ENCODE peak calls at places on chromosome 14, in six cellular contexts. X, G, K, N, A and O are unnamed samples.

GRCh38 chr14:59310644-59311043 is 122.2 kb downstream of the DAAM1 start:
- DNase-seq in X (no peak), G (no peak), K (no peak), N (no peak), A (peak; percentile 77), O (no peak)

GRCh38 chr14:61959348-61959747 is 197.1 kb downstream of the SNAPC1 start:
- DNase-seq in X (no peak), G (no peak), K (no peak), N (no peak), A (no peak), O (no peak)

GRCh38 chr14:48250575-48250974 is 575.2 kb upstream of the MDGA2 start:
- DNase-seq in X (no peak), G (no peak), K (no peak), N (no peak), A (no peak), O (no peak)

GRCh38 chr14:31380106-31380505 is 40.2 kb downstream of the HEATR5A start:
- DNase-seq in X (no peak), G (no peak), K (peak; percentile 50), N (no peak), A (peak; percentile 5), O (peak; percentile 26)

GRCh38 chr14:99752486-99753121 is 40.6 kb upstream of the EML1 start:
- DNase-seq in X (no peak), G (no peak), K (peak; percentile 54), N (no peak), A (peak; percentile 84), O (peak; percentile 76)

GRCh38 chr14:60965402-60965801 is 15.5 kb downstream of the TRMT5 start:
- DNase-seq in X (no peak), G (no peak), K (no peak), N (no peak), A (peak; percentile 54), O (peak; percentile 92)

GRCh38 chr14:50812180-50812579 is 18.8 kb downstream of the NIN start:
- DNase-seq in X (no peak), G (no peak), K (peak; percentile 23), N (no peak), A (no peak), O (no peak)

GRCh38 chr14:77516111-77516510 is 17.5 kb upstream of the ISM2 start:
- DNase-seq in X (no peak), G (no peak), K (no peak), N (no peak), A (no peak), O (peak; percentile 16)

GRCh38 chr14:88013750-88014349 is 8.9 kb downstream of the GPR65 start:
- DNase-seq in X (peak; percentile 69), G (peak; percentile 78), K (peak; percentile 75), N (peak; percentile 56), A (peak; percentile 73), O (peak; percentile 58)

GRCh38 chr14:81729622-81730021 is 196.0 kb upstream of the SEL1L start:
- DNase-seq in X (no peak), G (no peak), K (no peak), N (no peak), A (no peak), O (no peak)

GRCh38 chr14:89701079-89702043 is 253.2 kb downstream of the EFCAB11 start:
- DNase-seq in X (peak; percentile 90), G (peak; percentile 93), K (peak; percentile 98), N (peak; percentile 65), A (peak; percentile 62), O (peak; percentile 62)

GRCh38 chr14:82776958-82777357 is 1243.3 kb upstream of the SEL1L start:
- DNase-seq in X (no peak), G (no peak), K (no peak), N (no peak), A (no peak), O (no peak)

GRCh38 chr14:50774542-50775267 is 56.3 kb downstream of the NIN start:
- DNase-seq in X (no peak), G (no peak), K (no peak), N (no peak), A (peak; percentile 38), O (peak; percentile 23)

GRCh38 chr14:33737446-33737845 is 213.4 kb downstream of the EGLN3 start:
- DNase-seq in X (no peak), G (no peak), K (no peak), N (no peak), A (peak; percentile 76), O (no peak)

GRCh38 chr14:67077914-67078313 is 111.3 kb upstream of the GARIN2 start:
- DNase-seq in X (no peak), G (no peak), K (no peak), N (no peak), A (no peak), O (peak; percentile 11)

GRCh38 chr14:78119440-78119839 is 50.7 kb upstream of the NRXN3 start:
- DNase-seq in X (no peak), G (no peak), K (no peak), N (no peak), A (no peak), O (no peak)

GRCh38 chr14:55889124-55889523 is 229.1 kb upstream of the PELI2 start:
- DNase-seq in X (no peak), G (no peak), K (no peak), N (no peak), A (no peak), O (no peak)
- H4K8ac ChIP-seq in X (no peak overlapping the region), G (no peak overlapping the region), K (no peak overlapping the region), N (no peak overlapping the region), A (no peak overlapping the region), O (no peak overlapping the region)

GRCh38 chr14:95415993-95416392 is 96.3 kb upstream of the CLMN start:
- DNase-seq in X (no peak), G (no peak), K (no peak), N (no peak), A (no peak), O (no peak)

GRCh38 chr14:95421741-95422140 is 94.7 kb downstream of the SYNE3 start:
- DNase-seq in X (no peak), G (no peak), K (peak; percentile 52), N (no peak), A (no peak), O (no peak)

GRCh38 chr14:95418858-95419257 is 97.6 kb downstream of the SYNE3 start:
- DNase-seq in X (no peak), G (no peak), K (no peak), N (no peak), A (no peak), O (no peak)

GRCh38 chr14:95417492-95417891 is 97.8 kb upstream of the CLMN start:
- DNase-seq in X (no peak), G (no peak), K (no peak), N (no peak), A (no peak), O (no peak)

DNA sequence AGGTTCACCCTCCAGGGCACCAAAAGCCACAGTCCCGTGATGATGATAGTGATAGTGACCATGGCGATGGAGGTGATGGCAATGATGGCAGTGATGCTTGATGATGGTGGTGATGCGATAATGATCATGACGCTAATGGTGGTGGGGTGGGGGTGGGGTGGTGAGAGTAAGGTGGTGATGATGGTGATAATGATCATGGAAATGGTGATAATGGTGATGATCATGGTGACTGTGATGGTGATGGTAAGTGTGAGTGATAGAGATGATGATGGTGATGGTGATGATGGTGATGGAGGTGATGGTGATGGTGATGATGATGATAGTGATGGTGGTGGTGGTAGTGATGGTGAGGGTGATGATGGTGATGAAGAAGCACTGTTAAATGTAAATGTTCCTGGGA is 96.9 kb downstream of the SYNE3 start:
- DNase-seq in X (no peak), G (no peak), K (no peak), N (no peak), A (no peak), O (no peak)
- H4K8ac ChIP-seq in X (no peak overlapping the region), G (no peak overlapping the region), K (no peak overlapping the region), N (no peak overlapping the region), A (no peak overlapping the region), O (no peak overlapping the region)

GRCh38 chr14:20092050-20092449 is 18.5 kb upstream of the OR4K17 start:
- DNase-seq in X (no peak), G (no peak), K (no peak), N (no peak), A (no peak), O (no peak)

DNA sequence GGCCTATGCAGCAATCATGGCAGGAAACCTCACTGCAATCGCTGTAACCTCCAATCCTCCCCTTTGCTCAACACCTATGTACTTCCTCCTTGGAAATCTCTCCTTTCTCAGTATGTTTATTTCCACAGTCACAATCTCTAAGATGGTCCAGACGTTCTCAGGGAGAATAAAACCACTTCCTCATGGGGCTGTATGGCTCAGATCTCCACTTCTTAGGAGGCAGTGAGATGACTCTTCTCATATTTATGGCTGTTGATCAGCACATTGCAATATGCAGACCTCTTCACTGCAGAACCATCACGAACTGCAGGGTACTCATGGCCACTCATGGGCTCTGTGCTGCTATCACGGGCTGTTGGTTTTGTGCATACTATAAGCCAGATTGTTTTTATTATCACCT is 17.1 kb upstream of the OR4K17 start:
- DNase-seq in X (no peak), G (no peak), K (no peak), N (no peak), A (no peak), O (no peak)
- H4K8ac ChIP-seq in X (no peak overlapping the region), G (no peak overlapping the region), K (no peak overlapping the region), N (no peak overlapping the region), A (no peak overlapping the region), O (no peak overlapping the region)

GRCh38 chr14:63632932-63633514 is 8.6 kb downstream of the WDR89 start:
- DNase-seq in X (no peak), G (no peak), K (peak; percentile 70), N (no peak), A (peak; percentile 44), O (peak; percentile 44)

GRCh38 chr14:63633801-63634200 is 7.9 kb downstream of the WDR89 start:
- DNase-seq in X (no peak), G (no peak), K (no peak), N (no peak), A (no peak), O (no peak)
- H4K8ac ChIP-seq in X (no peak overlapping the region), G (no peak overlapping the region), K (no peak overlapping the region), N (no peak overlapping the region), A (no peak overlapping the region), O (no peak overlapping the region)

GRCh38 chr14:102554835-102555819 is 37.3 kb upstream of the RCOR1 start:
- DNase-seq in X (peak; percentile 90), G (peak; percentile 88), K (peak; percentile 49), N (peak; percentile 47), A (peak; percentile 38), O (no peak)
- H4K8ac ChIP-seq in X (no peak overlapping the region), G (peak overlapping the region; percentile 69), K (peak overlapping the region; percentile 99), N (peak overlapping the region; percentile 95), A (peak overlapping the region; percentile 95), O (peak overlapping the region; percentile 66)

GRCh38 chr14:94370524-94370910 is 17.9 kb downstream of the SERPINA1 start:
- DNase-seq in X (no peak), G (no peak), K (no peak), N (no peak), A (no peak), O (no peak)

GRCh38 chr14:94373708-94374107 is 14.7 kb downstream of the SERPINA1 start:
- DNase-seq in X (no peak), G (no peak), K (peak; percentile 97), N (no peak), A (peak; percentile 38), O (peak; percentile 97)

GRCh38 chr14:94368956-94369355 is 19.4 kb downstream of the SERPINA1 start:
- DNase-seq in X (no peak), G (no peak), K (no peak), N (no peak), A (no peak), O (no peak)

GRCh38 chr14:94374749-94375148 is 13.7 kb downstream of the SERPINA1 start:
- DNase-seq in X (no peak), G (no peak), K (no peak), N (no peak), A (no peak), O (peak; percentile 23)

GRCh38 chr14:94372021-94372605 is 16.3 kb downstream of the SERPINA1 start:
- DNase-seq in X (peak; percentile 64), G (peak; percentile 58), K (no peak), N (no peak), A (no peak), O (no peak)
- H4K8ac ChIP-seq in X (no peak overlapping the region), G (no peak overlapping the region), K (no peak overlapping the region), N (no peak overlapping the region), A (no peak overlapping the region), O (no peak overlapping the region)

GRCh38 chr14:105005329-105005928 is 15.5 kb downstream of the CDCA4 start:
- DNase-seq in X (no peak), G (no peak), K (no peak), N (no peak), A (no peak), O (no peak)
- H4K8ac ChIP-seq in X (no peak overlapping the region), G (no peak overlapping the region), K (no peak overlapping the region), N (no peak overlapping the region), A (peak overlapping the region; percentile 13), O (no peak overlapping the region)